ENCODE peak calls at places on chromosomes 12 and 14, in five cellular contexts. H is NB4, U is ovary, E is body of pancreas, G is lower leg skin. I is an unnamed sample.
A peak's percentile ranks its signal among the peaks of the same experiment; 100 is the strongest.

GRCh38 chr14:102187044-102187443 is 47.3 kb downstream of the WDR20 start:
- DNase-seq in H (no peak), U (no peak), E (peak; percentile 25), G (peak; percentile 34), I (peak; percentile 63)

GRCh38 chr12:131795064-131795463 is 33.1 kb upstream of the MMP17 start:
- DNase-seq in H (no peak), U (no peak), E (no peak), G (no peak), I (no peak)

GRCh38 chr12:89307665-89308253 is 44.5 kb downstream of the DUSP6 start:
- DNase-seq in H (peak; percentile 36), U (no peak), E (no peak), G (no peak), I (no peak)

GRCh38 chr12:30818562-30818961 is 63.8 kb upstream of the CAPRIN2 start:
- DNase-seq in H (no peak), U (no peak), E (no peak), G (no peak), I (no peak)

GRCh38 chr14:58587271-58587670 is 50.5 kb upstream of the DACT1 start:
- DNase-seq in H (no peak), U (no peak), E (no peak), G (no peak), I (no peak)

GRCh38 chr14:55867726-55868125 is 250.5 kb upstream of the PELI2 start:
- DNase-seq in H (no peak), U (no peak), E (no peak), G (no peak), I (no peak)

GRCh38 chr12:2120982-2121758 is 68.4 kb downstream of the CACNA1C start:
- DNase-seq in H (no peak), U (no peak), E (no peak), G (no peak), I (no peak)

GRCh38 chr14:77239412-77239811 is 31.6 kb downstream of the NGB start:
- DNase-seq in H (no peak), U (no peak), E (no peak), G (no peak), I (no peak)

GRCh38 chr14:67623114-67623513 is 3.4 kb downstream of the ARG2 start:
- DNase-seq in H (peak; percentile 18), U (no peak), E (no peak), G (no peak), I (no peak)

GRCh38 chr12:132488127-132489077 is 1.5 kb upstream of the FBRSL1 start:
- DNase-seq in H (peak; percentile 99), U (peak; percentile 48), E (no peak), G (peak; percentile 59), I (no peak)

GRCh38 chr12:124750787-124751471 is 112.7 kb downstream of the SCARB1 start:
- DNase-seq in H (peak; percentile 65), U (no peak), E (no peak), G (no peak), I (no peak)

GRCh38 chr12:91364591-91365184 is 182.1 kb upstream of the DCN start:
- DNase-seq in H (no peak), U (no peak), E (no peak), G (no peak), I (no peak)

GRCh38 chr12:48973992-48974673 is 2.6 kb upstream of the WNT10B start:
- DNase-seq in H (peak; percentile 46), U (no peak), E (peak; percentile 43), G (no peak), I (peak; percentile 23)

GRCh38 chr14:71651228-71651627 is 281.0 kb upstream of the RGS6 start:
- DNase-seq in H (no peak), U (no peak), E (peak; percentile 27), G (no peak), I (no peak)

GRCh38 chr12:22981711-22982110 is 356.7 kb downstream of the ETNK1 start:
- DNase-seq in H (no peak), U (no peak), E (no peak), G (no peak), I (no peak)

GRCh38 chr14:104107101-104107581 is 21.6 kb downstream of the ASPG start:
- DNase-seq in H (no peak), U (no peak), E (no peak), G (no peak), I (no peak)

GRCh38 chr12:12883369-12884001 is 7.9 kb upstream of the GPRC5A start:
- DNase-seq in H (no peak), U (no peak), E (no peak), G (no peak), I (no peak)

GRCh38 chr12:99066726-99067125 is 421.6 kb downstream of the APAF1 start:
- DNase-seq in H (no peak), U (no peak), E (no peak), G (no peak), I (no peak)

DNA sequence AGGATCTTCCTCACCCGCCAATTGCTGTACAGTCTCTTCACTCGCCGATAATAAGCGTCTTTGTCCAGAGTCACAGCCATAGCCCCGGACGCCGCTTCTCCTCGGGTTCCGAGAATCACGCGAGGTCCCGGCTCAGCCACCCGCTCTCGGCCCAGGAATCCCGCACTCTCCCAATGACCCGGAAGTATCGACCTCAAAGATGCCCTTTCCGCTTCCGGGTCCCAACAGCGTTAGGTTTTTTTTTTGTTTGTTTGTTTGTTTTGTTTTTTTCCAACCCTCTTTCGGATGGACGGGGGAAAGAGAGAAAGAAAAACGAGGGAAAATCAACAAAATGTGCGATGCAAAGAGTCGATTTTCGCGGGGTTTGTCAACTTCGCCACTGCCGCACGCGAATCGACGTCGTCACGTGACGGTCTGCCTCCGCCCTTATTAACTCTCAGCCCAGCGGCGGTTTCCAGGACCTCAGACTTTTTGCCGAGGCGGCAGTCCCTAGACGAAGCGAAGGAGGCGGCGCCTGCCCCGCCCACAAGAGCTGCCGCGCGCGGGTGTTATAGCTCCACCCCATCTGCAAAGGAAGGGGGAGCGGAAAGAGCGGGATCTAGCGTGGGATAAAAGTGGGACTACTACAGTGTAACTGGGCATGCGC is at the start of gene SUPT16H:
- DNase-seq in H (peak; percentile 96), U (peak; percentile 94), E (peak; percentile 96), G (peak; percentile 97), I (peak; percentile 63)
- TF ChIP-seq POLR2A in H (peak; percentile 75), U (peak; percentile 61), E (no peak), G (no peak), I (peak; percentile 12)

GRCh38 chr14:54532111-54533012 is 22.7 kb downstream of the CGRRF1 start:
- DNase-seq in H (no peak), U (no peak), E (no peak), G (no peak), I (no peak)
- TF ChIP-seq POLR2A in H (no peak), U (no peak), E (no peak), G (no peak), I (no peak)

DNA sequence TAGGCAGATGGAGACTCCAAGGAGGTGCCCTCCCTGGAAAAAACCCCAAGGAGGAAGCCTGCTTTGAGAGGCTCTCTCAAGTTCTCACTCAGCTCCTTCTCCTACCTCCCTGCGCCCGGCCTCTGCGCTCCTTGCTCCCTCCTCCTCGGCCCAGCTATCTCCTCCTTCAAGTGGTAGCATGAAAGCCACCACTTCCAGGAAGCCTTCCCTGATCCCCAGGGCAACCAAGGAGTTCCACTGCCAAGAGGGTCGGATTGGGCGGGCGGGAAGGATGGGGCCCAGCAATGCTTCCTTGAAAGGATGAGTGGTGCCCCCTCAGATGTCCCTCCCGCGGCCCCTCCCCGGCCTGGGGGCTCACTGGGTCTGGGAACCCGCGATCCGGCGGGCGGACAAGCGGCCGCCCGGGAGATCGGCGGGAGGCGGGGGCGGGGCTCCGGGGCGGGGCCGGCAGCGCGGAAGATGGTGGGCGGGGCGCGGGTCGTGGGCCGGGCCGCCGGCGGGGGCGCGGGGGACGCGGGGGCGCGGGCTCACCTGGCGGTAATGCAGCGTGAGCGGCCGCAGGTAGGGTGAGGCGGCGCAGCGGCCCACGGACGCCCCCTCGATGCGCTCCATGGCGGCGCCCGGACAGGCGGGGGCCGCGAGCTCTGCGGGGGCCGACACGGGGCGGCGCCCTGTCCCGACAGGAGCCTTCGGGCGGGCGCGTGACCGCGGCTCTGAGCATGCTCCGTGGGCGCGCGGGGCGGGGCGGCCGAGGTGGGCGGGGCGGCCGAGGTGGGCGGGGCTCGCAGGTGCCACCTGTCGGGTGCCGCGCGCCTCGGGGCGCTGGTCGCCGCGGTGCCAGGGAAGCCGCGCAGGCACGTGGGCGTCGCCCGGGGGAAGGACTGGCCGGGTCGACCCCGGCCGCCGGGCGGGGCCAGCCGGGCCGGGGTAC is at the start of gene NUDT14:
- DNase-seq in H (no peak), U (peak; percentile 70), E (peak; percentile 86), G (peak; percentile 70), I (peak; percentile 94)
- TF ChIP-seq POLR2A in H (no peak), U (no peak), E (no peak), G (no peak), I (peak; percentile 36)

DNA sequence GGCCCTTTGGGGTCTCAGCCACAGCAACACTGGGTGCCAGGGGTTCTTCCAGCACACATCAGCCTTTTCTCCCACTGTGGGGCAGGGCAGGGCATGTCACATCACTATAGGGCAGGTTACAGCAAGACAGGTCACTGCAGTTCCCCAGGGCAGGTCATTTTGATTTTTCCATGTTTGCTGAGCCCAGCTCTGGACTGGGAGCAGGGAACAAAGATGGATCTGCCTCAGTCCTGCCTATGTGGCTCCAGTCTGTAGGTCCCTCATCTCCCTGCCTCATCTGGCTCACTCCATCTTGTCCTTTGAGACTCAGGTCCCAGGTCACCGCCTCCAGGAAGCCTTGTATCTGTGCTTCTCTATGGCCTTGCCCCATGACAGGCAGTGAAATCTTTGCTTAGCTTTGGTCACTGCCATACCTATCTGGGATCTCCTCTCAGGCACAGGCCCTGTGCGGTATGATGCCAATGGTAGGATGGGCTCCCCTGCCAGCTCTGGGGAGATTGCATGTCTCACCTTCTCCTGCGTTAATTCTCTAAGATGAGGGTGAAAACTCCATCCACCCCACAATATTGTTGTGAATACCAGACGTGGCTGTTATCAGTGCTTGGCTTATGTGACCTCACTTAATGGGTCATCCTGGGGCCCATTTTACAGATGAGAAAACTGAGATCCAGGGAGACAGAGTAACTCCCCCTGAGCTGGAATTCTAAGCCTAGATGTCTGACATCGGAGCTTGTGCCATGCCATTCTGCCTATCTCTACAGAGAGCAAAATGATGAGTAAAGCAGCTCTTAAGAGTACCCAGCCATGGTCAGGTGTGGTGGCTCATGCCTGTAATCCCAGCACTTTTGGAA is 1.5 kb downstream of the SERPINA6 start:
- DNase-seq in H (no peak), U (no peak), E (no peak), G (no peak), I (no peak)
- TF ChIP-seq POLR2A in H (no peak), U (no peak), E (no peak), G (no peak), I (no peak)

DNA sequence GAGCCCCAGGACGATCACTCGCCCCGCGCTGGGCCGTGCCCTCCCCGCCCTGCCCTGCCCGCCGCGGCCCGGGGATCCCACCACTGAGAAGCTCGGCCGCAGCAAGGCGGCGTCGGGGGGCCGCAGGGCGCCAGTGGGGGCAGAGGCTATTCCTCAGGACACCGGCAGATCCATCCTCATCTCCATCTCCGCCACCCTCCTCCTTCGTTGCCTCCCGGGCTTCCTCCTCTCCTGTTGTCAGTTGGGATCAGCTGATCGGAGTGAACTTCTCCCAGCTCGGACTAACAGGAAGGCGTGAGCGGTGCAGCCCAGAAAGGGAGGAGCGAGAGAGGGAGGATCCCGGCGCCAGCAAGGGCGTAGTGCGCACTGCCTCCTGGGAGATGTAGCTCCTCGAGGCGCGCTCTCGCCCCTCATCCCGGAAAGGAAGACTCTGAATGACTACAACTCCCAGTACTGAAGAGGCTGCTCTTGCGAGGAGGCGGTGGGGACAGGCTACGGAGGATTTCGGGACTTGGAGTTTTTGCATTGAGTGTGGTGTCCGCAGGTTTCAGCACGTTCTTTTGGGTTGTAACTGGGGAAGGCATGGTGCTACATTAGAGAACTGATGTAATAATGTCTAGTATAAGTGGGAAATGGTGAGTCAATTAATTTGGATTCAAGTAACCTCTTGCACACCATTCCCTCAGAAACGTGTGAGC is at the start of gene ZFYVE1:
- DNase-seq in H (peak; percentile 98), U (peak; percentile 92), E (peak; percentile 98), G (peak; percentile 98), I (peak; percentile 94)
- TF ChIP-seq POLR2A in H (peak; percentile 25), U (peak; percentile 39), E (peak; percentile 23), G (no peak), I (peak; percentile 88)

GRCh38 chr14:63642229-63642611 is 549 bp upstream of the WDR89 start:
- DNase-seq in H (peak; percentile 93), U (peak; percentile 69), E (peak; percentile 95), G (peak; percentile 92), I (peak; percentile 61)
- TF ChIP-seq POLR2A in H (peak; percentile 18), U (no peak), E (no peak), G (no peak), I (no peak)